ENCODE peak calls at places on chromosome 4, in five cellular contexts. V is iPS-NIHi11, C is breast epithelium, Q is MV-4-11, Z is EL. U is an unnamed sample.

GRCh38 chr4:105923507-105924238 is 28.4 kb downstream of the NPNT start:
- DNase-seq in V (no peak), Z (peak), Q (no peak), C (no peak), U (no peak)

GRCh38 chr4:81142744-81143143 is 72.3 kb downstream of the PRKG2 start:
- DNase-seq in V (no peak), Q (peak), Z (no peak), C (no peak), U (no peak)

GRCh38 chr4:170887396-170887795 is 797.6 kb upstream of the AADAT start:
- DNase-seq in Q (no peak), V (no peak), Z (no peak), C (no peak), U (no peak)

GRCh38 chr4:77156533-77156911 is 485 bp upstream of the CCNG2 start:
- DNase-seq in C (peak), Q (peak), V (peak), Z (peak), U (peak)

GRCh38 chr4:103934178-103934789 is 214.5 kb upstream of the TACR3 start:
- DNase-seq in Q (peak), Z (peak), V (peak), C (no peak), U (peak)

GRCh38 chr4:40881851-40882250 is 132.1 kb downstream of the NSUN7 start:
- DNase-seq in V (no peak), Z (no peak), C (no peak), Q (no peak), U (no peak)

GRCh38 chr4:74297556-74297955 is 10.7 kb upstream of the EPGN start:
- DNase-seq in Z (no peak), C (no peak), V (no peak), Q (no peak), U (no peak)

GRCh38 chr4:80017125-80017854 is 55.7 kb downstream of the ANTXR2 start:
- DNase-seq in V (no peak), Q (peak), Z (peak), C (no peak), U (no peak)

GRCh38 chr4:879730-880079 is 52.4 kb downstream of the GAK start:
- DNase-seq in V (no peak), Q (peak), C (no peak), Z (no peak), U (no peak)

GRCh38 chr4:140163029-140163810 is 9.2 kb upstream of the MAML3 start:
- DNase-seq in C (no peak), Z (peak), V (no peak), Q (no peak), U (no peak)

GRCh38 chr4:139943277-139943676 is 210.7 kb downstream of the MAML3 start:
- DNase-seq in V (peak), Q (no peak), C (no peak), Z (no peak), U (no peak)

GRCh38 chr4:117900832-117901231 is 133.5 kb upstream of the NDST3 start:
- DNase-seq in Z (no peak), V (no peak), C (no peak), Q (no peak), U (no peak)

GRCh38 chr4:26410385-26411293 is 79.6 kb downstream of the CCKAR start:
- DNase-seq in Z (peak), V (peak), Q (peak), C (no peak), U (peak)

GRCh38 chr4:149751174-149751573 is 64.5 kb downstream of the IQCM start:
- DNase-seq in V (no peak), C (no peak), Z (no peak), Q (no peak), U (no peak)

GRCh38 chr4:6324999-6325790 is 55.5 kb downstream of the WFS1 start:
- DNase-seq in Z (no peak), V (no peak), Q (no peak), C (peak), U (no peak)

GRCh38 chr4:6891436-6892170 is 18.0 kb upstream of the TBC1D14 start:
- DNase-seq in Q (peak), V (no peak), C (no peak), Z (no peak), U (no peak)